ENCODE peak calls at places on chromosome 15, in six cellular contexts. R is endothelial cell, B is kidney glomerular epithelial cell, M is skeletal muscle cell, G is ureter, W is bronchial epithelial cell. D is an unnamed sample.

GRCh38 chr15:58553365-58553918 is 121.7 kb downstream of the LIPC start:
- DNase-seq in R (no peak), B (no peak), M (no peak), G (peak; percentile 27), W (no peak), D (no peak)

GRCh38 chr15:33045066-33045810 is 149.3 kb downstream of the FMN1 start:
- DNase-seq in R (no peak), B (no peak), M (no peak), G (no peak), W (no peak), D (no peak)

GRCh38 chr15:38612159-38612863 is 47.7 kb upstream of the RASGRP1 start:
- DNase-seq in R (no peak), B (no peak), M (no peak), G (no peak), W (peak; percentile 39), D (no peak)

GRCh38 chr15:23472033-23472432 is 25.0 kb upstream of the GOLGA6L2 start:
- DNase-seq in R (no peak), B (no peak), M (no peak), G (no peak), W (no peak), D (no peak)

GRCh38 chr15:23866832-23867231 is 179.7 kb upstream of the NDN start:
- DNase-seq in R (no peak), B (no peak), M (no peak), G (no peak), W (no peak), D (no peak)

GRCh38 chr15:59306520-59307163 is 66.0 kb downstream of the MYO1E start:
- DNase-seq in R (no peak), B (no peak), M (peak; percentile 98), G (no peak), W (peak; percentile 86), D (no peak)

GRCh38 chr15:75809986-75810750 is 33.1 kb upstream of the UBE2Q2 start:
- DNase-seq in R (no peak), B (no peak), M (no peak), G (no peak), W (peak; percentile 63), D (no peak)

GRCh38 chr15:89364741-89365450 is 30.3 kb upstream of the POLG start:
- DNase-seq in R (no peak), B (peak; percentile 5), M (no peak), G (no peak), W (no peak), D (no peak)

GRCh38 chr15:78225783-78226541 is 8.4 kb downstream of the ACSBG1 start:
- DNase-seq in R (no peak), B (no peak), M (peak; percentile 8), G (no peak), W (peak; percentile 18), D (no peak)

GRCh38 chr15:79743032-79743431 is 153.8 kb downstream of the MTHFS start:
- DNase-seq in R (no peak), B (no peak), M (no peak), G (no peak), W (no peak), D (no peak)

GRCh38 chr15:49901867-49902775 is 216.9 kb downstream of the ATP8B4 start:
- DNase-seq in R (no peak), B (no peak), M (no peak), G (no peak), W (peak; percentile 23), D (no peak)

GRCh38 chr15:63079938-63080626 is 37.5 kb downstream of the TPM1 start:
- DNase-seq in R (no peak), B (peak; percentile 38), M (no peak), G (no peak), W (peak; percentile 64), D (no peak)

GRCh38 chr15:27805261-27806220 is 293.6 kb downstream of the OCA2 start:
- DNase-seq in R (no peak), B (no peak), M (no peak), G (no peak), W (no peak), D (no peak)

GRCh38 chr15:89383635-89384604 is 49.3 kb upstream of the POLG start:
- DNase-seq in R (no peak), B (peak; percentile 43), M (peak; percentile 6), G (peak; percentile 59), W (peak; percentile 46), D (no peak)

GRCh38 chr15:85097706-85098105 is 116.0 kb downstream of the PDE8A start:
- DNase-seq in R (no peak), B (no peak), M (no peak), G (no peak), W (peak; percentile 47), D (no peak)

GRCh38 chr15:101043911-101044624 is 124.9 kb downstream of the LRRK1 start:
- DNase-seq in R (peak; percentile 0), B (no peak), M (no peak), G (peak; percentile 37), W (no peak), D (no peak)

GRCh38 chr15:85588657-85589056 is 206.1 kb downstream of the KLHL25 start:
- DNase-seq in R (no peak), B (no peak), M (no peak), G (no peak), W (peak; percentile 76), D (no peak)

GRCh38 chr15:99430881-99431401 is 134.8 kb upstream of the MEF2A start:
- DNase-seq in R (no peak), B (no peak), M (no peak), G (no peak), W (no peak), D (peak; percentile 50)

GRCh38 chr15:49696441-49696840 is 75.6 kb downstream of the DTWD1 start:
- DNase-seq in R (no peak), B (no peak), M (peak; percentile 67), G (no peak), W (peak; percentile 20), D (no peak)

GRCh38 chr15:72559781-72560180 is 85.7 kb downstream of the ARIH1 start:
- DNase-seq in R (no peak), B (no peak), M (no peak), G (no peak), W (no peak), D (no peak)

GRCh38 chr15:81889480-81889871 is 156.3 kb downstream of the MEX3B start:
- DNase-seq in R (no peak), B (no peak), M (no peak), G (no peak), W (no peak), D (no peak)

GRCh38 chr15:91100561-91101355 is 701 bp downstream of the SV2B start:
- DNase-seq in R (no peak), B (peak; percentile 6), M (no peak), G (no peak), W (peak; percentile 7), D (no peak)

GRCh38 chr15:27463699-27464098 is 492.7 kb downstream of the GABRG3 start:
- DNase-seq in R (no peak), B (no peak), M (no peak), G (no peak), W (no peak), D (no peak)

GRCh38 chr15:76203766-76204557 is 107.3 kb downstream of the ETFA start:
- DNase-seq in R (no peak), B (no peak), M (no peak), G (no peak), W (no peak), D (peak; percentile 42)

GRCh38 chr15:99305761-99306505 is 54.7 kb downstream of the LRRC28 start:
- DNase-seq in R (no peak), B (peak; percentile 62), M (peak; percentile 89), G (peak; percentile 69), W (peak; percentile 89), D (peak; percentile 22)

GRCh38 chr15:83210619-83211018 is 3.0 kb upstream of the HDGFL3 start:
- DNase-seq in R (no peak), B (peak; percentile 64), M (peak; percentile 81), G (peak; percentile 67), W (peak; percentile 94), D (no peak)

GRCh38 chr15:40902605-40903561 is 8.6 kb downstream of the VPS18 start:
- DNase-seq in R (no peak), B (no peak), M (no peak), G (no peak), W (peak; percentile 43), D (peak; percentile 73)

GRCh38 chr15:79339588-79340314 is 28.8 kb downstream of the TMED3 start:
- DNase-seq in R (peak; percentile 18), B (peak; percentile 11), M (no peak), G (no peak), W (peak; percentile 35), D (no peak)

GRCh38 chr15:81480645-81481053 is 106.6 kb upstream of the TMC3 start:
- DNase-seq in R (peak; percentile 65), B (peak; percentile 29), M (no peak), G (peak; percentile 53), W (peak; percentile 50), D (no peak)

GRCh38 chr15:76196286-76196948 is 114.9 kb downstream of the ETFA start:
- DNase-seq in R (no peak), B (peak; percentile 84), M (peak; percentile 71), G (peak; percentile 88), W (peak; percentile 85), D (no peak)

GRCh38 chr15:90266061-90266431 is 574 bp downstream of the NGRN start:
- DNase-seq in R (peak; percentile 42), B (peak; percentile 45), M (no peak), G (no peak), W (peak; percentile 46), D (no peak)

GRCh38 chr15:46343527-46343926 is 708.7 kb downstream of the SQOR start:
- DNase-seq in R (no peak), B (no peak), M (no peak), G (no peak), W (no peak), D (no peak)

GRCh38 chr15:71237456-71238188 is 122.4 kb downstream of the THSD4 start:
- DNase-seq in R (no peak), B (peak; percentile 97), M (peak; percentile 95), G (no peak), W (peak; percentile 99), D (no peak)

GRCh38 chr15:63983071-63983711 is 63.1 kb downstream of the DAPK2 start:
- DNase-seq in R (no peak), B (no peak), M (no peak), G (peak; percentile 28), W (no peak), D (no peak)

GRCh38 chr15:85389774-85390173 is 9.4 kb downstream of the AKAP13 start:
- DNase-seq in R (no peak), B (no peak), M (no peak), G (no peak), W (peak; percentile 46), D (no peak)

GRCh38 chr15:47985568-47985967 is 135.2 kb upstream of the SLC24A5 start:
- DNase-seq in R (no peak), B (no peak), M (no peak), G (no peak), W (no peak), D (no peak)

GRCh38 chr15:35279811-35280210 is 194.7 kb upstream of the NANOGP8 start:
- DNase-seq in R (no peak), B (no peak), M (no peak), G (no peak), W (peak; percentile 29), D (no peak)

GRCh38 chr15:73914145-73914544 is 12.1 kb upstream of the LOXL1 start:
- DNase-seq in R (no peak), B (no peak), M (no peak), G (no peak), W (no peak), D (no peak)

GRCh38 chr15:51917493-51917892 is 54.1 kb downstream of the LEO1 start:
- DNase-seq in R (peak; percentile 17), B (no peak), M (no peak), G (no peak), W (peak; percentile 66), D (no peak)

D was measured in ascending aorta.